ENCODE peak calls at places on chromosome 20, in nine cellular contexts. V is PC-3, J is body of pancreas, G is psoas muscle, E is GM12865, D is lower leg skin, O is RWPE1, Y is GM20000, Q is HFF-Myc. K is an unnamed sample.

GRCh38 chr20:61371501-61372150 is 119.6 kb downstream of the CDH4 start:
- DNase-seq in V (no peak), G (no peak), D (no peak), E (no peak), Q (no peak), O (no peak), J (no peak), Y (no peak), K (no peak)

GRCh38 chr20:32316667-32317066 is 39.2 kb downstream of the KIF3B start:
- DNase-seq in D (no peak), Y (no peak), E (no peak), V (peak; percentile 80), G (no peak), Q (no peak), O (no peak), J (peak; percentile 92), K (no peak)

GRCh38 chr20:37990571-37991151 is 42.6 kb downstream of the TTI1 start:
- DNase-seq in D (peak; percentile 88), G (peak; percentile 71), J (peak; percentile 54), O (peak; percentile 77), E (peak; percentile 93), V (peak; percentile 98), Q (no peak), Y (peak; percentile 89), K (peak; percentile 72)

GRCh38 chr20:52924411-52925271 is 47.5 kb upstream of the TSHZ2 start:
- DNase-seq in Q (no peak), E (no peak), Y (no peak), O (no peak), V (no peak), J (no peak), D (no peak), G (no peak), K (peak; percentile 63)

GRCh38 chr20:62828051-62828450 is 11.2 kb downstream of the COL9A3 start:
- DNase-seq in V (no peak), Q (no peak), Y (no peak), E (no peak), O (no peak), J (no peak), D (no peak), G (no peak), K (no peak)

GRCh38 chr20:13458860-13459451 is 179.8 kb downstream of the TASP1 start:
- DNase-seq in O (peak; percentile 55), J (peak; percentile 20), Q (no peak), D (no peak), V (peak; percentile 49), Y (peak; percentile 41), E (peak; percentile 57), G (no peak), K (peak; percentile 33)

GRCh38 chr20:60473240-60473639 is 515.0 kb downstream of the CDH26 start:
- DNase-seq in Y (no peak), E (no peak), V (no peak), D (no peak), O (no peak), Q (no peak), G (no peak), J (no peak), K (no peak)

GRCh38 chr20:33027769-33028751 is 3.4 kb upstream of the BPIFB6 start:
- DNase-seq in V (no peak), E (no peak), Q (no peak), Y (no peak), G (no peak), D (no peak), O (no peak), J (no peak), K (no peak)

GRCh38 chr20:46022411-46023147 is 6.4 kb upstream of the SLC12A5 start:
- DNase-seq in Y (peak; percentile 87), G (peak; percentile 56), J (peak; percentile 55), O (peak; percentile 65), V (peak; percentile 68), Q (no peak), D (no peak), E (peak; percentile 71), K (no peak)

GRCh38 chr20:46894971-46895905 is 595 bp downstream of the EYA2 start:
- DNase-seq in D (peak; percentile 83), Y (no peak), O (no peak), Q (no peak), V (peak; percentile 31), J (no peak), G (peak; percentile 17), E (peak; percentile 41), K (peak; percentile 5)

GRCh38 chr20:6560978-6561377 is 206.5 kb upstream of the BMP2 start:
- DNase-seq in G (no peak), Q (no peak), E (no peak), V (peak; percentile 17), J (peak; percentile 13), D (no peak), Y (no peak), O (no peak), K (no peak)

GRCh38 chr20:44113642-44113945 is 73.4 kb downstream of the JPH2 start:
- DNase-seq in E (no peak), Y (no peak), J (no peak), G (no peak), V (no peak), Q (no peak), O (no peak), D (peak; percentile 72), K (no peak)

GRCh38 chr20:53828673-53829085 is 235.0 kb upstream of the ZNF217 start:
- DNase-seq in O (peak; percentile 80), D (no peak), G (no peak), Q (peak; percentile 94), Y (no peak), J (no peak), V (peak; percentile 93), E (no peak), K (peak; percentile 91)

GRCh38 chr20:36967636-36968035 is 16.1 kb upstream of the SAMHD1 start:
- DNase-seq in Q (no peak), J (no peak), G (no peak), D (no peak), O (no peak), V (no peak), Y (no peak), E (no peak), K (no peak)

GRCh38 chr20:45020236-45020886 is 54.0 kb downstream of the STK4 start:
- DNase-seq in G (no peak), J (no peak), O (no peak), V (peak; percentile 30), Y (no peak), D (no peak), E (no peak), Q (no peak), K (no peak)

GRCh38 chr20:61170521-61170920 is 81.5 kb upstream of the CDH4 start:
- DNase-seq in E (no peak), G (no peak), Y (no peak), V (no peak), J (no peak), D (no peak), Q (no peak), O (no peak), K (no peak)

GRCh38 chr20:11687546-11688292 is 230.0 kb upstream of the BTBD3 start:
- DNase-seq in Q (no peak), O (no peak), J (peak; percentile 30), V (peak; percentile 75), D (no peak), Y (no peak), E (no peak), G (no peak), K (no peak)

GRCh38 chr20:14741616-14742015 is 404.2 kb upstream of the FLRT3 start:
- DNase-seq in E (no peak), D (no peak), V (peak; percentile 19), Y (no peak), Q (no peak), J (no peak), G (no peak), O (no peak), K (no peak)
- TF ChIP-seq CTCF in E (no peak), D (no peak), V (peak; percentile 52), Y (no peak), Q (no peak), J (no peak), G (no peak), O (no peak), K (peak; percentile 47)

GRCh38 chr20:24676353-24676977 is 207.0 kb downstream of the SYNDIG1 start:
- DNase-seq in Y (no peak), J (no peak), D (no peak), O (no peak), G (no peak), V (no peak), Q (no peak), E (no peak), K (no peak)

GRCh38 chr20:24678351-24679106 is 209.1 kb downstream of the SYNDIG1 start:
- DNase-seq in O (no peak), G (no peak), V (no peak), E (no peak), J (no peak), Q (no peak), D (no peak), Y (no peak), K (no peak)

GRCh38 chr20:24676978-24677370 is 207.5 kb downstream of the SYNDIG1 start:
- DNase-seq in E (no peak), J (no peak), D (no peak), G (no peak), O (no peak), Q (no peak), V (no peak), Y (no peak), K (no peak)

GRCh38 chr20:24675651-24676352 is 206.4 kb downstream of the SYNDIG1 start:
- DNase-seq in Q (no peak), J (no peak), D (no peak), V (no peak), O (no peak), Y (no peak), G (no peak), E (no peak), K (no peak)

DNA sequence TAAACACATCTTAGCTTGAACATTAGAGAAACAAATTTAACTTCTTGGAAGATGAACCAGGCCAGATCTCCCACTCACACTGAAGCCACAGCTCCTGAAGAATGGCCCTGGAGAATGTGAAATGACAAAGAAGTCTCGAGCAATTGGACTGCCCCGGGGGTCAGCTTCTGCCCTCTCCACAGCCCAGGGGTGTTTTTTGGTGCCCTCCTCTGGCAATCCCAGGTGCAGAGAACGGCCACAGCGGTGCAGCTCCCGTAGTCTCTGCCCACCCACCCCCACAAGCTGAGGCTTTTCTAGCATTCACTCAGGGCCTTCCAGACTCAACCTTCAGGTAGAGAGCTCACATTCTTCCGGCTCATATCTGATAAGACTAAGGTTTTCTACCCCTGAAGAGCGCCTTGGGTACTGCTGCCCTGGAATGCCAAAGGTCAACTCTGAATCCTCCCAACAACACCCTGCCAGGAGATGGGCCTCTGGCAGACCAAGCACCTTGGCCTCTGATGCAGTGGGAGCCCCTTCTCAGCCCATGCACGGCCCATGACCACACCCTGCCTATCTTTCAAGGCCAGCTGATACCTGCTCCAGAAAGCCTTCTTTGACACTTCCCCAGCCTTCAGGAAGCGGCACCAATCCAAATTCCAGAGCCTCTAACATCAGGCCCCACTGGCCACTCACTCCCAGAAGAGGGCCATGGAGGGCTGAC is 208.3 kb downstream of the SYNDIG1 start:
- DNase-seq in V (no peak), E (no peak), Q (no peak), Y (no peak), O (no peak), D (no peak), G (no peak), J (no peak), K (no peak)
- TF ChIP-seq CTCF in V (no peak), E (no peak), Q (no peak), Y (no peak), O (no peak), D (no peak), G (no peak), J (no peak), K (no peak)

GRCh38 chr20:3694864-3695263 is 13.1 kb upstream of the ADAM33 start:
- DNase-seq in Q (no peak), Y (no peak), G (no peak), D (no peak), V (no peak), E (no peak), J (no peak), O (no peak), K (no peak)
- TF ChIP-seq CTCF in Q (no peak), Y (no peak), G (no peak), D (no peak), V (no peak), E (no peak), J (no peak), O (no peak), K (no peak)

GRCh38 chr20:58472273-58473018 is 42.8 kb downstream of the APCDD1L start:
- DNase-seq in J (no peak), G (no peak), V (no peak), Q (no peak), Y (no peak), O (no peak), D (no peak), E (no peak), K (no peak)
- TF ChIP-seq CTCF in J (no peak), G (no peak), V (no peak), Q (no peak), Y (no peak), O (no peak), D (no peak), E (no peak), K (no peak)